ENCODE peak calls at places on chromosomes 6 and 20, in six cellular contexts. P is SK-N-SH, D is OCI-LY7, A is GM23338, F is PC-3, I is neural progenitor cell. T is an unnamed sample.

GRCh38 chr6:133254552-133255228 is 13.5 kb downstream of the EYA4 start:
- DNase-seq in P (no peak), D (no peak), A (no peak), F (peak; percentile 57), I (no peak), T (no peak)

GRCh38 chr6:150535151-150535816 is 64.4 kb upstream of the PLEKHG1 start:
- DNase-seq in P (no peak), D (no peak), A (no peak), F (peak; percentile 61), I (no peak), T (no peak)

GRCh38 chr6:13827038-13827437 is 12.7 kb upstream of the MCUR1 start:
- DNase-seq in P (no peak), D (no peak), A (no peak), F (no peak), I (no peak), T (no peak)

GRCh38 chr20:37207176-37207575 is 27.8 kb upstream of the MROH8 start:
- DNase-seq in P (no peak), D (no peak), A (no peak), F (no peak), I (no peak), T (no peak)

GRCh38 chr6:8182209-8182845 is 80.0 kb upstream of the EEF1E1 start:
- DNase-seq in P (no peak), D (no peak), A (no peak), F (no peak), I (no peak), T (no peak)

GRCh38 chr20:18638768-18639167 is 50.9 kb downstream of the DTD1 start:
- DNase-seq in P (no peak), D (no peak), A (no peak), F (no peak), I (no peak), T (no peak)

GRCh38 chr6:137882225-137882961 is 15.3 kb downstream of the TNFAIP3 start:
- DNase-seq in P (no peak), D (no peak), A (no peak), F (no peak), I (no peak), T (no peak)

GRCh38 chr6:168649209-168649608 is 208.2 kb downstream of the SMOC2 start:
- DNase-seq in P (peak; percentile 56), D (no peak), A (no peak), F (no peak), I (no peak), T (no peak)

GRCh38 chr20:43459022-43459942 is 1.6 kb downstream of the SRSF6 start:
- DNase-seq in P (no peak), D (peak; percentile 17), A (no peak), F (no peak), I (peak; percentile 34), T (no peak)

GRCh38 chr20:38229376-38230252 is 30.9 kb downstream of the KIAA1755 start:
- DNase-seq in P (peak; percentile 70), D (no peak), A (peak; percentile 52), F (peak; percentile 68), I (peak; percentile 46), T (no peak)

GRCh38 chr20:16740365-16741072 is 7.6 kb upstream of the OTOR start:
- DNase-seq in P (no peak), D (no peak), A (no peak), F (no peak), I (no peak), T (no peak)

GRCh38 chr6:136640132-136640915 is 90.1 kb upstream of the MAP7 start:
- DNase-seq in P (no peak), D (no peak), A (no peak), F (no peak), I (no peak), T (no peak)

GRCh38 chr6:105326216-105326615 is 76.7 kb downstream of the PREP start:
- DNase-seq in P (no peak), D (no peak), A (no peak), F (peak; percentile 69), I (no peak), T (no peak)

GRCh38 chr20:38658879-38659612 is 57.4 kb downstream of the ARHGAP40 start:
- DNase-seq in P (peak; percentile 45), D (peak; percentile 53), A (peak; percentile 85), F (peak; percentile 58), I (peak; percentile 71), T (peak; percentile 61)

GRCh38 chr6:145278163-145278807 is 457.0 kb downstream of the EPM2A start:
- DNase-seq in P (no peak), D (no peak), A (no peak), F (no peak), I (no peak), T (no peak)

GRCh38 chr20:62900052-62900691 is 26.1 kb downstream of the DIDO1 start:
- DNase-seq in P (peak; percentile 94), D (peak; percentile 75), A (peak; percentile 92), F (peak; percentile 74), I (peak; percentile 89), T (peak; percentile 87)

GRCh38 chr20:21702553-21703467 is 2.7 kb upstream of the PAX1 start:
- DNase-seq in P (peak; percentile 80), D (no peak), A (peak; percentile 91), F (no peak), I (peak; percentile 94), T (peak; percentile 81)

GRCh38 chr6:167455371-167455770 is 130.5 kb downstream of the TTLL2 start:
- DNase-seq in P (no peak), D (no peak), A (no peak), F (no peak), I (no peak), T (no peak)

GRCh38 chr6:133983099-133983939 is 30.3 kb downstream of the TBPL1 start:
- DNase-seq in P (no peak), D (no peak), A (no peak), F (peak; percentile 62), I (peak; percentile 30), T (no peak)

GRCh38 chr6:74638467-74638866 is 567.4 kb downstream of the COL12A1 start:
- DNase-seq in P (no peak), D (no peak), A (no peak), F (no peak), I (no peak), T (no peak)

GRCh38 chr20:4956200-4956810 is 45.0 kb downstream of the SLC23A2 start:
- DNase-seq in P (peak; percentile 61), D (peak; percentile 77), A (peak; percentile 81), F (peak; percentile 86), I (peak; percentile 74), T (peak; percentile 72)

GRCh38 chr6:166786704-166787293 is 159.7 kb upstream of the RPS6KA2 start:
- DNase-seq in P (peak; percentile 78), D (peak; percentile 80), A (peak; percentile 85), F (peak; percentile 73), I (peak; percentile 82), T (peak; percentile 86)

GRCh38 chr6:106324726-106325335 is 729 bp downstream of the ATG5 start:
- DNase-seq in P (no peak), D (peak; percentile 7), A (no peak), F (peak; percentile 18), I (no peak), T (no peak)

GRCh38 chr6:130466052-130466743 is 100.4 kb downstream of the TMEM200A start:
- DNase-seq in P (no peak), D (no peak), A (no peak), F (peak; percentile 18), I (no peak), T (no peak)

GRCh38 chr6:74780831-74781230 is 425.0 kb downstream of the COL12A1 start:
- DNase-seq in P (no peak), D (no peak), A (no peak), F (no peak), I (no peak), T (peak; percentile 5)

GRCh38 chr6:100185615-100186014 is 191.6 kb upstream of the MCHR2 start:
- DNase-seq in P (no peak), D (no peak), A (no peak), F (no peak), I (no peak), T (no peak)

GRCh38 chr20:4885877-4886276 is 115.4 kb downstream of the SLC23A2 start:
- DNase-seq in P (no peak), D (no peak), A (no peak), F (no peak), I (no peak), T (no peak)

GRCh38 chr6:45756611-45757010 is 259.0 kb downstream of the CLIC5 start:
- DNase-seq in P (no peak), D (no peak), A (no peak), F (no peak), I (no peak), T (no peak)

GRCh38 chr6:161618816-161619454 is 345.1 kb upstream of the AGPAT4 start:
- DNase-seq in P (peak; percentile 64), D (peak; percentile 3), A (peak; percentile 71), F (peak; percentile 36), I (peak; percentile 78), T (peak; percentile 59)

GRCh38 chr6:85458782-85459181 is 8.9 kb downstream of the NT5E start:
- DNase-seq in P (no peak), D (no peak), A (peak; percentile 41), F (peak; percentile 58), I (no peak), T (no peak)
- TF ChIP-seq EZH2phosphoT487 in P (no peak), D (no peak), A (no peak), F (no peak), I (no peak), T (no peak)

GRCh38 chr20:49983848-49984408 is 1.1 kb downstream of the SNAI1 start:
- DNase-seq in P (peak; percentile 61), D (no peak), A (no peak), F (no peak), I (no peak), T (no peak)
- H4K20me1 ChIP-seq in P (peaks cover 26% of the 10 kb centered on the region), D (no peaks in the 10 kb centered on the region), A (peaks cover 7% of the 10 kb centered on the region), F (no peaks in the 10 kb centered on the region), I (peaks cover 13% of the 10 kb centered on the region), T (peaks cover 7% of the 10 kb centered on the region)

DNA sequence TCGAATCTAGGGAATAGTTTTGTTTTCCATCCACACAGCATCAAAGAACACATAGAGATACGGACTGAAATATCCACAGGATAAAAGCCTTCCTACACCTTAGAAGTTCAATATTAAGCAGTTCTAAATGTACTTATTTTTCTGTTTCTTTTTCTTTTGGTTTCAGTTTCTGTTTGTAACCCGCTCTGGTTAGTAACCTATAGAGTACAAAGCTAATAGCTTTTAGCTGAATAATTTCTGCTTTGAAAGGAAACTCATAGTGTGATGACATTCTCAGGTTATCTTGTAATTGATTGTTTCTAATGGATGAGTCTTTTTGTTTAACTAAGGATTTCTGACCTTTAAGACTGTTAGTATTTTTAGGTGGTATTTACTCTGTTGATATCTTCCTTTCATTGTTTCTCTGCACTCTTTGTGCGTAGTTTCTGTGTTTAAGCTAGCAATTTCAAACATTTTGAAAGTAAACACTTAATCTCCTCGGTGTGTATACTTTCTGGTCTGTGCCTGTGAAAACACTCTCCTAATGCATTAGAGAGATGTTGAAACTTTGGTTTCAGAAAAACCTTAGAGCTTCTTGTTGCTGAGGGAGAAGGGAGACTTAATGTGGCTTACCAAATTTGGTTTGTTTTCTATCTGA is 385.5 kb downstream of the HDGFL1 start:
- DNase-seq in P (no peak), D (no peak), A (no peak), F (peak; percentile 43), I (no peak), T (no peak)
- TF ChIP-seq EZH2phosphoT487 in P (no peak), D (no peak), A (no peak), F (no peak), I (no peak), T (no peak)

DNA sequence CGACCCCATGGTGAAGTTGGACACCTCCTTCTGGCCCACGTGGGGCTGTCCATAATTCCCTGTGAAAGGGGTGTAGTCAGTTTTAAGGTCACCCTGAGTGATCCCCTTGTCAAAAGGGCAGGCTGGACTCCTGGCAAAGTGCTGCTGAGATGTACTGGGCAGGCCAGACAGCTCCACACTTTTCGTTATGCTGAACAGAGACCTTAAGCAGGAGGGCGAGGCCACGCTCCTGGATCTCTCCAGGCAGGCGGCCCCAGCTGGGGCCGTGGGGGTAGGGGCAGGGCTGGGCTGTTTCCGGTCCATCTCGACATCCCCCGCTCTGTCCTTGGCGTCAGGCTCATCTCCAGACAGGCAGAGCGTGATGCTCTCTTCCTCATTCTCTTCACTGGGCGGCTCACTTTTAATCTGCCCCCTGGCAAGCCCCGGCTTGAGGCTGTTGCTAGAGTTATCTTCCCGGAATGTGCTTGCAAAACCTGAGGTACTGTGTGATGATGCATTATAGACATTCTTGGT is 56.7 kb downstream of the GJA10 start:
- DNase-seq in P (no peak), D (no peak), A (no peak), F (peak; percentile 17), I (no peak), T (peak; percentile 65)
- H4K20me1 ChIP-seq in P (no peaks in the 10 kb centered on the region), D (no peaks in the 10 kb centered on the region), A (no peaks in the 10 kb centered on the region), F (no peaks in the 10 kb centered on the region), I (no peaks in the 10 kb centered on the region), T (no peaks in the 10 kb centered on the region)